ENCODE peak calls at places on chromosomes 16 and 17, in five cellular contexts. B is CD8-positive, alpha-beta T cell; F is T-helper 2 cell; P is midbrain; A is GM23338. S is an unnamed sample.

GRCh38 chr16:75315907-75316306 is 64.5 kb upstream of the BCAR1 start:
- DNase-seq in F (no peak), A (no peak), B (no peak), P (no peak), S (no peak)

GRCh38 chr16:11024333-11025053 is 80.1 kb downstream of the CLEC16A start:
- DNase-seq in B (no peak), P (no peak), F (no peak), A (no peak), S (no peak)

GRCh38 chr16:1159973-1160772 is 7.3 kb downstream of the CACNA1H start:
- DNase-seq in A (no peak), B (no peak), F (no peak), P (peak), S (no peak)

GRCh38 chr17:75301031-75301430 is 11.8 kb upstream of the SLC25A19 start:
- DNase-seq in B (no peak), F (no peak), P (no peak), A (no peak), S (no peak)

GRCh38 chr16:27404163-27404823 is 2.3 kb downstream of the IL21R start:
- DNase-seq in A (no peak), P (no peak), B (no peak), F (no peak), S (no peak)

GRCh38 chr16:84643677-84644076 is 4.6 kb upstream of the KLHL36 start:
- DNase-seq in B (no peak), A (no peak), P (no peak), F (no peak), S (no peak)

GRCh38 chr17:79353016-79353415 is 257.8 kb downstream of the RBFOX3 start:
- DNase-seq in P (no peak), B (no peak), F (no peak), A (no peak), S (no peak)

GRCh38 chr17:43570518-43570928 is 24.4 kb upstream of the ETV4 start:
- DNase-seq in P (no peak), F (no peak), B (no peak), A (no peak), S (no peak)

GRCh38 chr17:73228748-73229236 is 32.9 kb downstream of the CPSF4L start:
- DNase-seq in B (no peak), F (no peak), A (peak), P (peak), S (peak)

GRCh38 chr17:72376486-72377345 is 255.9 kb downstream of the SOX9 start:
- DNase-seq in F (no peak), A (no peak), P (no peak), B (no peak), S (no peak)

GRCh38 chr16:1542533-1542932 is 9.1 kb downstream of the TMEM204 start:
- DNase-seq in A (no peak), F (no peak), B (no peak), P (no peak), S (no peak)

GRCh38 chr17:14346801-14347200 is 45.9 kb downstream of the HS3ST3B1 start:
- DNase-seq in P (no peak), F (no peak), A (no peak), B (no peak), S (no peak)

GRCh38 chr17:19702231-19702641 is 14.1 kb downstream of the SLC47A2 start:
- DNase-seq in B (no peak), A (no peak), P (no peak), F (no peak), S (no peak)

GRCh38 chr16:4105848-4106247 is 10.4 kb downstream of the ADCY9 start:
- DNase-seq in P (no peak), F (no peak), A (no peak), B (no peak), S (no peak)

GRCh38 chr17:41520821-41521521 is 2.3 kb upstream of the KRT15 start:
- DNase-seq in F (no peak), B (no peak), P (no peak), A (no peak), S (no peak)

GRCh38 chr17:62819511-62820221 is 11.6 kb upstream of the MARCHF10 start:
- DNase-seq in P (no peak), B (no peak), F (no peak), A (peak), S (no peak)

GRCh38 chr17:70168979-70169706 is at the start of gene KCNJ2:
- DNase-seq in A (peak), P (peak), B (peak), F (no peak), S (peak)

GRCh38 chr16:78579020-78579419 is 479.6 kb downstream of the WWOX start:
- DNase-seq in P (no peak), B (no peak), A (no peak), F (no peak), S (no peak)

GRCh38 chr16:50699345-50700159 is 6.1 kb downstream of the NOD2 start:
- DNase-seq in B (no peak), F (no peak), A (no peak), P (no peak), S (peak)

GRCh38 chr16:55568151-55568693 is 1.7 kb downstream of the CAPNS2 start:
- DNase-seq in A (no peak), P (no peak), F (no peak), B (no peak), S (no peak)

GRCh38 chr17:28897769-28898259 is 281 bp upstream of the FLOT2 start:
- DNase-seq in B (peak), A (no peak), F (no peak), P (peak), S (no peak)

GRCh38 chr16:83356266-83356665 is 451.5 kb upstream of the HSBP1 start:
- DNase-seq in P (peak), A (peak), B (no peak), F (no peak), S (no peak)

GRCh38 chr17:42674755-42675347 is 1.9 kb downstream of the PLEKHH3 start:
- DNase-seq in A (peak), F (no peak), B (no peak), P (no peak), S (no peak)

GRCh38 chr17:49575524-49576120 is at the start of gene NXPH3:
- DNase-seq in F (peak), A (peak), P (peak), B (peak), S (peak)

S was measured in CD4-positive, alpha-beta memory T cell.